ENCODE peak calls at places on chromosomes 7 and 10, in eight cellular contexts. E, P, D, J, L, U, T and K are unnamed samples.
A peak's percentile ranks its signal among the peaks of the same experiment; 100 is the strongest.

GRCh38 chr7:109126404-109127050 is 556.9 kb downstream of the DNAJB9 start:
- DNase-seq in P (no peak), D (no peak), E (no peak), T (no peak), U (no peak), L (no peak), J (no peak), K (no peak)

GRCh38 chr7:141792526-141792925 is 2.5 kb downstream of the TAS2R5 start:
- DNase-seq in L (no peak), T (no peak), D (no peak), P (no peak), J (no peak), E (no peak), U (no peak), K (no peak)

GRCh38 chr7:12570148-12570528 is 382 bp upstream of the SCIN start:
- DNase-seq in P (no peak), U (no peak), E (no peak), J (no peak), T (no peak), L (no peak), D (no peak), K (no peak)

GRCh38 chr7:106285801-106286492 is 1.2 kb upstream of the NAMPT start:
- DNase-seq in D (peak; percentile 15), E (no peak), U (no peak), L (no peak), T (no peak), P (no peak), J (peak; percentile 6), K (no peak)

GRCh38 chr10:43257210-43258031 is 9.4 kb downstream of the RASGEF1A start:
- DNase-seq in E (peak; percentile 8), U (no peak), J (no peak), L (no peak), D (no peak), P (no peak), T (no peak), K (no peak)

GRCh38 chr7:43658718-43659548 is 70.4 kb downstream of the COA1 start:
- DNase-seq in J (no peak), E (no peak), P (no peak), U (no peak), T (no peak), D (no peak), L (peak; percentile 89), K (no peak)

GRCh38 chr10:47167591-47167990 is 132.4 kb upstream of the GDF10 start:
- DNase-seq in P (no peak), T (no peak), U (no peak), D (no peak), L (no peak), J (no peak), E (no peak), K (no peak)

GRCh38 chr7:13017881-13018280 is 330.4 kb downstream of the ARL4A start:
- DNase-seq in D (no peak), U (no peak), P (no peak), E (no peak), L (no peak), J (no peak), T (no peak), K (no peak)

GRCh38 chr7:87564290-87564963 is 36.3 kb downstream of the ABCB1 start:
- DNase-seq in L (no peak), J (no peak), T (peak; percentile 24), P (no peak), D (peak; percentile 37), U (no peak), E (no peak), K (peak; percentile 19)

GRCh38 chr10:32139223-32140073 is 83.2 kb upstream of the KIF5B start:
- DNase-seq in E (no peak), D (no peak), T (peak; percentile 42), P (peak; percentile 85), L (peak; percentile 61), U (no peak), J (peak; percentile 93), K (peak; percentile 91)

GRCh38 chr10:3786295-3786981 is 1.4 kb upstream of the KLF6 start:
- DNase-seq in E (no peak), D (peak; percentile 33), L (no peak), T (no peak), J (no peak), P (peak; percentile 29), U (peak; percentile 24), K (peak; percentile 58)

GRCh38 chr10:117543999-117544728 is 1.6 kb downstream of the EMX2 start:
- DNase-seq in J (no peak), D (no peak), E (no peak), P (no peak), L (no peak), T (no peak), U (no peak), K (no peak)

GRCh38 chr7:99109108-99110051 is 34.5 kb downstream of the SMURF1 start:
- DNase-seq in J (peak; percentile 47), D (no peak), T (no peak), L (no peak), U (no peak), E (no peak), P (peak; percentile 22), K (peak; percentile 27)

GRCh38 chr10:17206210-17206709 is 4.8 kb upstream of the TRDMT1 start:
- DNase-seq in P (no peak), L (no peak), J (peak; percentile 92), U (peak; percentile 68), E (no peak), D (no peak), T (no peak), K (no peak)

GRCh38 chr10:4501306-4501705 is 324.7 kb upstream of the AKR1E2 start:
- DNase-seq in J (peak; percentile 14), U (no peak), E (no peak), D (no peak), T (no peak), L (no peak), P (no peak), K (no peak)

GRCh38 chr10:22911889-22912762 is 15.7 kb upstream of the ARMC3 start:
- DNase-seq in T (no peak), J (peak; percentile 17), U (no peak), L (no peak), E (no peak), D (no peak), P (no peak), K (peak; percentile 13)

GRCh38 chr7:121755818-121756501 is 117.0 kb upstream of the PTPRZ1 start:
- DNase-seq in L (no peak), D (no peak), J (no peak), P (no peak), U (no peak), E (no peak), T (no peak), K (no peak)

GRCh38 chr10:3525832-3526449 is 259.1 kb downstream of the KLF6 start:
- DNase-seq in D (no peak), E (no peak), J (peak; percentile 97), U (no peak), L (peak; percentile 92), T (no peak), P (peak; percentile 44), K (no peak)

GRCh38 chr7:47548546-47548945 is 33.4 kb downstream of the TNS3 start:
- DNase-seq in D (no peak), L (no peak), P (no peak), J (no peak), U (no peak), T (no peak), E (no peak), K (peak; percentile 19)

GRCh38 chr10:117320050-117320665 is 55.1 kb downstream of the PDZD8 start:
- DNase-seq in J (no peak), T (peak; percentile 5), E (no peak), L (no peak), D (peak; percentile 27), U (no peak), P (no peak), K (no peak)

GRCh38 chr10:77532068-77532467 is 105.5 kb downstream of the KCNMA1 start:
- DNase-seq in P (no peak), D (no peak), J (peak; percentile 90), U (no peak), T (no peak), E (no peak), L (peak; percentile 82), K (no peak)

GRCh38 chr7:31056775-31057346 is 4.8 kb downstream of the ADCYAP1R1 start:
- DNase-seq in T (no peak), U (no peak), J (no peak), P (no peak), D (no peak), L (no peak), E (no peak), K (no peak)

GRCh38 chr7:32957326-32958045 is at the start of gene FKBP9:
- DNase-seq in D (no peak), P (peak; percentile 95), L (no peak), E (peak; percentile 73), J (peak; percentile 53), U (no peak), T (peak; percentile 82), K (peak; percentile 88)

GRCh38 chr7:43439631-43440401 is 143.1 kb upstream of the STK17A start:
- DNase-seq in D (peak; percentile 71), U (peak; percentile 12), T (peak; percentile 66), L (no peak), J (peak; percentile 12), E (peak; percentile 31), P (no peak), K (no peak)

GRCh38 chr7:93955304-93955703 is 33.8 kb downstream of the GNG11 start:
- DNase-seq in P (no peak), E (no peak), D (no peak), T (no peak), L (no peak), U (no peak), J (no peak), K (no peak)

DNA sequence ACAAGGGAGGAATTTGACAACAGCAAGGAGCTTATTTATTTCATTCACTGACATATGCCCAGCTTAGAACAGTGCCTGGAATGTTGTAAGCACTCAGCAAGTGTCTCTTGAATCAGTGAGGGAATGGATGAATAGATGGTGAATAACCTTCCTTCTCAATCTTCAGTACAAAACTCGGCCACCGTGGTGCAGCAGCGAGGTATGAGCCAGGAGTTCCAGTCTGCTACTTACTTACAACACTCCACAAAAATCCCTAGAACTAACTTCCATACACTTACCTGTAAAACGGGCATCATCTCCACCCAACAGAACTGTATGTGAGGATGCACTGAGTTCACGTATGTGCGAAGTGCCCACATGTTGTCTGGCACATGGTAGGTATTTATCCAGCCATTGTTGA is 237.4 kb downstream of the WDR11 start:
- DNase-seq in P (no peak), L (no peak), T (peak; percentile 49), J (no peak), E (no peak), U (no peak), D (no peak), K (no peak)
- TF ChIP-seq CTCF in P (no peak), L (no peak), T (peak; percentile 17), J (no peak), E (peak; percentile 46), U (no peak), D (peak; percentile 29), K (no peak)

GRCh38 chr10:119602241-119603095 is 5.7 kb upstream of the TIAL1 start:
- DNase-seq in P (no peak), T (peak; percentile 65), U (no peak), D (peak; percentile 40), J (peak; percentile 12), L (no peak), E (no peak), K (no peak)
- TF ChIP-seq CTCF in P (peak; percentile 35), T (peak; percentile 39), U (peak; percentile 48), D (peak; percentile 74), J (peak; percentile 75), L (peak; percentile 57), E (peak; percentile 35), K (peak; percentile 45)

GRCh38 chr7:3482147-3482921 is 181.3 kb downstream of the SDK1 start:
- DNase-seq in E (no peak), U (no peak), D (peak; percentile 23), L (no peak), J (peak; percentile 59), T (peak; percentile 64), P (no peak), K (no peak)
- TF ChIP-seq CTCF in E (peak; percentile 72), U (peak; percentile 40), D (peak; percentile 75), L (peak; percentile 44), J (peak; percentile 83), T (peak; percentile 54), P (peak; percentile 27), K (peak; percentile 31)

GRCh38 chr10:95782274-95782830 is 26.4 kb downstream of the ENTPD1 start:
- DNase-seq in T (no peak), J (no peak), P (no peak), E (no peak), D (no peak), U (no peak), L (no peak), K (no peak)
- TF ChIP-seq CTCF in T (no peak), J (no peak), P (no peak), E (no peak), D (no peak), U (no peak), L (no peak), K (no peak)